ENCODE peak calls at places on chromosome 11, in six cellular contexts. X is lower leg skin, H is cardiac muscle cell, C is HL-60, O is endothelial cell, R is bronchial epithelial cell. M is an unnamed sample.

GRCh38 chr11:108511851-108512474 is 13.8 kb upstream of the POGLUT3 start:
- DNase-seq in X (no peak), H (no peak), C (no peak), O (no peak), R (peak; percentile 94), M (no peak)

GRCh38 chr11:8015753-8016239 is 28.7 kb downstream of the EIF3F start:
- DNase-seq in X (no peak), H (no peak), C (no peak), O (no peak), R (no peak), M (no peak)

GRCh38 chr11:67572747-67573419 is 10.7 kb upstream of the GSTP1 start:
- DNase-seq in X (no peak), H (peak; percentile 79), C (no peak), O (peak; percentile 47), R (peak; percentile 55), M (peak; percentile 44)

GRCh38 chr11:122287401-122287800 is 171.4 kb upstream of the BLID start:
- DNase-seq in X (no peak), H (no peak), C (no peak), O (no peak), R (no peak), M (no peak)

GRCh38 chr11:46901156-46901555 is 17.2 kb downstream of the LRP4 start:
- DNase-seq in X (no peak), H (no peak), C (no peak), O (no peak), R (peak; percentile 55), M (no peak)

GRCh38 chr11:109960831-109961230 is 132.4 kb upstream of the ZC3H12C start:
- DNase-seq in X (peak; percentile 49), H (no peak), C (no peak), O (no peak), R (peak; percentile 39), M (no peak)

GRCh38 chr11:77776455-77776854 is 44.1 kb downstream of the RSF1 start:
- DNase-seq in X (no peak), H (no peak), C (no peak), O (no peak), R (peak; percentile 22), M (no peak)

GRCh38 chr11:117484159-117484558 is 156.5 kb downstream of the CEP164 start:
- DNase-seq in X (no peak), H (no peak), C (no peak), O (no peak), R (no peak), M (no peak)

GRCh38 chr11:108224366-108224765 is 1.5 kb downstream of the ATM start:
- DNase-seq in X (no peak), H (no peak), C (no peak), O (no peak), R (no peak), M (no peak)

GRCh38 chr11:94731921-94732601 is 36.1 kb upstream of the AMOTL1 start:
- DNase-seq in X (no peak), H (no peak), C (no peak), O (peak; percentile 15), R (peak; percentile 88), M (no peak)

GRCh38 chr11:132838621-132839020 is 693.7 kb downstream of the OPCML start:
- DNase-seq in X (no peak), H (no peak), C (no peak), O (no peak), R (peak; percentile 29), M (no peak)

GRCh38 chr11:35082322-35083180 is 56.4 kb upstream of the CD44 start:
- DNase-seq in X (peak; percentile 84), H (peak; percentile 58), C (peak; percentile 82), O (no peak), R (peak; percentile 83), M (no peak)

DNA sequence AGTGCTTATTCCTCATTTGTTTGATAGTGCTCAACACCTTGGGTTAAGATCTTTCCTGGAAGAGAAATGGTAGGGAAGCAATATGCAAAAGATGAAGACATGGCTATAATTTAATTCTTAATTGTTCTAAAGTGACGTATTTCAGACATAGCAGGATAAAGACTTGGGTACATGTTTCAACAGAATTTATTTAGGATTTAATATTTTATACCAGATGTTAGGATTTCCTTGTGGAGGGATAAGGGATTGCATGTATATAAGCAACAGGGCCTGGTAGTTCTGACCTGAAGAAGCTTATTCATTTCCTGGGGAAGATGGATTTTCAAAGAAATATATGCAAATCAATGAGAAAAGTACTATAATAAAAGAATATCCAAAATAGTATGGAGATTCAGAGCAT is 163.8 kb downstream of the FAT3 start:
- DNase-seq in X (no peak), H (no peak), C (no peak), O (no peak), R (peak; percentile 7), M (no peak)
- TF ChIP-seq CTCF in X (no peak), H (no peak), C (no peak), O (peak; percentile 69), R (peak; percentile 8), M (peak; percentile 67)

DNA sequence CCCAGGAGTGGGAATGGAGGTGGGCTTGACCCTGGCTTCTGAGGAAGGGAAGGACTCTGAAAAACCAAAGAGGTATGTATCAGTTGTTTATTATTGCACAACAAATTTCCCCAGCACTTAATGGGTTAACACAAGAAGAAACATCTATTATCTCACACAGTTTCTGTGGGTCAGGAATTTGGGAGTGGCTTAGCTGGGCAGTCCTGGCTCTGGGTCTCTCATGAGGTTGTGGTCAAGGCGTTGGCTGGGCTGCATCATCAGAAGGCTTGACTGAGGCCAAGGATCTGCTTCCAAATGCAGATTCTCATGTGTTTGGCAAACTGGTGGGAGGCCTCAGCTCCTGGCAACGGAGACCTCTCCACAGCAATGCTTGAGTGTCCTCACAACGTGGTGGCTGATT is 17.5 kb upstream of the SMIM38 start:
- DNase-seq in X (no peak), H (no peak), C (no peak), O (no peak), R (peak; percentile 29), M (no peak)
- TF ChIP-seq CTCF in X (no peak), H (no peak), C (no peak), O (no peak), R (no peak), M (no peak)

GRCh38 chr11:71565263-71565662 is at the start of gene KRTAP5-10:
- DNase-seq in X (no peak), H (no peak), C (no peak), O (no peak), R (no peak), M (no peak)

GRCh38 chr11:71566081-71566620 is 788 bp downstream of the KRTAP5-10 start:
- DNase-seq in X (no peak), H (no peak), C (no peak), O (no peak), R (peak; percentile 37), M (no peak)

GRCh38 chr11:71564430-71564829 is 933 bp upstream of the KRTAP5-10 start:
- DNase-seq in X (no peak), H (no peak), C (no peak), O (no peak), R (no peak), M (no peak)

GRCh38 chr11:71562120-71562519 is 3.2 kb upstream of the KRTAP5-10 start:
- DNase-seq in X (no peak), H (no peak), C (no peak), O (no peak), R (peak; percentile 15), M (no peak)

DNA sequence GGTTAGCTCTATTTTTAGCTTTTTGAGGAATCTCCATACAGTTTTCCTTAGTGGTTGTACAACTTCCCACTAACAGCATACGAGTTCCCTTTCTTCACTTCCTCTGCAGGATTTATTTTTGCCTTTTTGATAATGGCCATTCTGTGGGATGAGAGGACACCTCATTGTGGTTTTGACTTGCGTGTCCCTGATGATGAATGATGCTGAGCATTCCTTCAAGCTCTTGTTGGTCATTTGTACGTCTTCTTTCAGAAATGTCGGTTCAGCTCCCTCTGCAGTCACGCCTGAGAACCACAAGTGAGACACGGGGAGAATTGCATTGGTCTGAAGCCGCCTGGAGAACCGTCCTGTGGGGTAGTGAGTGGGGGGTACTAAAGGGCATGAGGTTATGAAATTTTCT is 2.0 kb upstream of the KRTAP5-10 start:
- DNase-seq in X (no peak), H (peak; percentile 62), C (no peak), O (peak; percentile 59), R (peak; percentile 59), M (no peak)
- TF ChIP-seq CTCF in X (no peak), H (peak; percentile 57), C (peak; percentile 52), O (peak; percentile 33), R (peak; percentile 31), M (no peak)

GRCh38 chr11:120527111-120527748 is 15.7 kb downstream of the GRIK4 start:
- DNase-seq in X (no peak), H (no peak), C (no peak), O (no peak), R (no peak), M (no peak)
- TF ChIP-seq CTCF in X (no peak), H (peak; percentile 11), C (no peak), O (no peak), R (no peak), M (no peak)

GRCh38 chr11:13972033-13972910 is 9.7 kb downstream of the SPON1 start:
- DNase-seq in X (no peak), H (no peak), C (no peak), O (no peak), R (no peak), M (no peak)

GRCh38 chr11:13966486-13966885 is 4.0 kb downstream of the SPON1 start:
- DNase-seq in X (no peak), H (no peak), C (no peak), O (no peak), R (no peak), M (no peak)

GRCh38 chr11:13972958-13973357 is 10.4 kb downstream of the SPON1 start:
- DNase-seq in X (no peak), H (no peak), C (no peak), O (no peak), R (no peak), M (no peak)

GRCh38 chr11:13965337-13965736 is 2.8 kb downstream of the SPON1 start:
- DNase-seq in X (no peak), H (peak; percentile 28), C (no peak), O (peak; percentile 6), R (no peak), M (no peak)

GRCh38 chr11:13970986-13971385 is 8.5 kb downstream of the SPON1 start:
- DNase-seq in X (no peak), H (peak; percentile 55), C (no peak), O (peak; percentile 16), R (peak; percentile 37), M (no peak)
- TF ChIP-seq CTCF in X (no peak), H (no peak), C (no peak), O (no peak), R (peak; percentile 89), M (no peak)

GRCh38 chr11:43709689-43710088 is 29.2 kb downstream of the HSD17B12 start:
- DNase-seq in X (no peak), H (no peak), C (no peak), O (no peak), R (no peak), M (no peak)

GRCh38 chr11:43712676-43713075 is 32.1 kb downstream of the HSD17B12 start:
- DNase-seq in X (no peak), H (no peak), C (no peak), O (no peak), R (no peak), M (no peak)

GRCh38 chr11:43706631-43707030 is 26.1 kb downstream of the HSD17B12 start:
- DNase-seq in X (no peak), H (no peak), C (no peak), O (no peak), R (no peak), M (no peak)

DNA sequence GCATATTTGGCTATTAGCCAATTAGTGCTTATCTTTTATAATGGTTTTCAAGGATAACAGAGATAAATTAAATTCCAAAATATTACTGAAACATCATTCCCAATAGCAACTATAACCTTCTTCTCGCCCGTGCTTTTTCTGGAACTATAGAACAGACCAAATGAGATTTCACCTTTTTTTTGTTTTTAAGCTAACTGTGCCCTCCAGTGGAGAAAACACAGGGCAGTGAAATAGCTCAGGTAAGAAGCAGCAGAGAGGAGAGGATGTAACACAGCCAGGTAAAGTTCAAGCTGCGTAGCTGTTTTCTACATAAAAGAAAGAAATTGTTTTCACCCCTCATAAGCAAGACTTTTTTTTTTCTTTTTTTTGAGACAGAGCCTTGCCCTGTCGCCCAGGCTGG is 28.2 kb downstream of the HSD17B12 start:
- DNase-seq in X (no peak), H (no peak), C (no peak), O (no peak), R (no peak), M (no peak)
- TF ChIP-seq CTCF in X (no peak), H (peak; percentile 46), C (no peak), O (no peak), R (peak; percentile 18), M (no peak)